ENCODE peak calls at places on chromosomes 11 and 22, in seven cellular contexts. K, E, Q, R, P, U and Z are unnamed samples. For H3K27me3, the result is how much of the 10 kb centered on the place peaks cover.

GRCh38 chr11:118953265-118953664 is 2.8 kb upstream of the UPK2 start:
- DNase-seq in K (peak), E (peak), Q (peak), R (no peak), P (no peak), U (no peak), Z (no peak)

GRCh38 chr11:84384637-84385227 is 1098.6 kb upstream of the CCDC90B start:
- DNase-seq in K (peak), E (peak), Q (peak), R (peak), P (no peak), U (peak), Z (no peak)

GRCh38 chr11:69658606-69659450 is 16.3 kb downstream of the LTO1 start:
- DNase-seq in K (peak), E (no peak), Q (no peak), R (no peak), P (no peak), U (no peak), Z (no peak)

GRCh38 chr11:133906746-133907145 is 50.0 kb downstream of the IGSF9B start:
- DNase-seq in K (no peak), E (no peak), Q (no peak), R (no peak), P (no peak), U (no peak), Z (no peak)

GRCh38 chr11:128174465-128175101 is 412.8 kb downstream of the ETS1 start:
- DNase-seq in K (peak), E (no peak), Q (peak), R (no peak), P (no peak), U (no peak), Z (peak)

GRCh38 chr22:48975252-48975780 is 852.4 kb downstream of the BRD1 start:
- DNase-seq in K (peak), E (no peak), Q (no peak), R (no peak), P (no peak), U (no peak), Z (no peak)

GRCh38 chr11:86523738-86524602 is 148.4 kb downstream of the ME3 start:
- DNase-seq in K (peak), E (no peak), Q (peak), R (peak), P (no peak), U (peak), Z (peak)

GRCh38 chr11:57834852-57835251 is 73.2 kb downstream of the CTNND1 start:
- DNase-seq in K (no peak), E (no peak), Q (no peak), R (no peak), P (no peak), U (no peak), Z (no peak)

GRCh38 chr22:47247609-47248240 is 485.3 kb downstream of the TBC1D22A start:
- DNase-seq in K (no peak), E (no peak), Q (no peak), R (no peak), P (no peak), U (no peak), Z (no peak)

GRCh38 chr22:47248925-47249324 is 486.5 kb downstream of the TBC1D22A start:
- DNase-seq in K (no peak), E (no peak), Q (no peak), R (no peak), P (no peak), U (no peak), Z (no peak)

GRCh38 chr22:47249370-47249928 is 487.0 kb downstream of the TBC1D22A start:
- DNase-seq in K (no peak), E (no peak), Q (no peak), R (no peak), P (no peak), U (no peak), Z (no peak)

GRCh38 chr22:47250995-47251765 is 488.7 kb downstream of the TBC1D22A start:
- DNase-seq in K (no peak), E (no peak), Q (no peak), R (no peak), P (no peak), U (no peak), Z (no peak)

DNA sequence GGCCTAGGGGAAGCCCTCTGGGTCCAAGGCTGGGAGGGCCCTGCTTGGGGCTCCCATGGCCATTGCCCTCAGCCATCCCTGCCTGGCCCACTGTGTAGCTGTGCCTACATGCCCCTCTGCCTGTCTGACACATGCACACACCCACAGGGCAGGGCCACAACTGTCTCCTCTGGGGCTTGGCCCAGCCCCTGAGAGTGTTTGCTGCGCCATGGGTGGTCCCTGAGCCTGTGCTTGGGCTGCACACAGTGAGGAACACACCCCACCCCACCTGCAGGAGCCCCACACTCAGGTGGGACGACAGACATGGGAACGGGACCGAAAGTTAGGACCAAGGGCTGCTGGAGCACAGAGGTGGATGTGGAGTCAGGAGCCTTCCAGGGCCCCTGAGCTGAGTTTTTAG is 489.5 kb downstream of the TBC1D22A start:
- DNase-seq in K (no peak), E (no peak), Q (no peak), R (no peak), P (no peak), U (no peak), Z (no peak)
- H3K27me3 ChIP-seq in K (under half), E (under half), Q (under half), R (under half), P (under half), U (under half), Z (under half)

GRCh38 chr11:11016123-11016522 is 158.3 kb upstream of the ZBED5 start:
- DNase-seq in K (no peak), E (no peak), Q (peak), R (no peak), P (no peak), U (no peak), Z (no peak)

GRCh38 chr11:11011617-11012016 is 153.8 kb upstream of the ZBED5 start:
- DNase-seq in K (no peak), E (no peak), Q (no peak), R (no peak), P (no peak), U (no peak), Z (no peak)

DNA sequence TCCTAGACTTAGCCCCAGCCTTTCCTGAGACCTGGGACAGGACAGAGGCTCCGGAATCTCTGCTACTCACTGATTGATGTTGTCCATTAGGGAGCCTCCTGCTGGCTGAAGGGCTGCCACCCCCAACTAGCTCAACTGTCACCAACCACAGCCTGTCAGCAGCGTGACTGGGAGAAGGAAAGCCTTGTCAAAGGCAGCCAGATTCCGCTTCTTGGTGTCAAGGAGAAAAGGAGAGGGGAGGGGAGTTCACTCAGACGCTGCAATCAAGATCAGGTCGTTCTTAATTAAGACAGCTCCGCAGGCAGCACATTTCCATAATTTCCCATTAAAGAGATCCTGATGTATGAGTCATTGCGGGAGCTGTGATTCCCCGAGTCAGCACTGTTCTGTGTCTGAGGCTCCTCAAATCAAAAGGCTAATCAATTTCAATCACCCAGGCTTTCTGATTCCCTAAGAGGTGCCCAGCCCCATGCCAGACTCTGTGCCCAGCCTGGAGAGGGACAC is 152.8 kb upstream of the ZBED5 start:
- DNase-seq in K (peak), E (peak), Q (peak), R (peak), P (no peak), U (peak), Z (no peak)
- TF ChIP-seq CTCF in K (peak), E (no peak), Q (peak), R (peak), P (no peak), U (no peak), Z (peak)

DNA sequence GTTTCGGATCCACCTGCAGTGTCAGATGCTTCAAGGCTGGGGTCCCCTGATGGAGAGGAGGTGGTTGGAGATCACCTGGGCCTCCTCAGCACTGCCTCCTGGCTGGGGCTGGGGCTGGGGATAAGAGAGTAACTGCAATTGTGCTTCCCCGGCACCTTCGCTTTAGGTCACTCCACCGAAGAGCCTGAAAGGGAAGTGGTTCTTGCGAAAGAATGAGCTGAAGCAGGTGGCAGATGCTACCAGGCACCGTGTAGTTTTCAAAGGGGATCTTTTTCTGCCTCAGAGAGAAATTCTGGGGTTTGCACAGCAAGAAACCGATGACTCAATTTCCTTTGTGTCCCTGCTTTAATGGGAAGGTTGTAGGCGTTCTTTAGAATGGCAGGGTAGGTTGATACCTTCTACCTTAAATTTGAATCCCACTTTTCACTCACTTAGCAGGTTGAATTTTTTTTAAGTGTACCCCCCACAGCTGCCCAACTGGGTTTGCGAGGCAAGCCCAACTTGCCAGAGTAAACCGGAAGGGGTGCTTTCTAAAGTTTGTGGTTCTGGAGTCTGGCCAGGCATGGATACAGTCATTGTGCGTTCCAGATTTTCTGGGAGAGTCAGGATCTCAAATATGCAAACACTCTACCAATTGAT is 5.3 kb downstream of the CD44 start:
- DNase-seq in K (peak), E (no peak), Q (peak), R (peak), P (peak), U (peak), Z (no peak)
- H3K4me3 ChIP-seq in K (no peak), E (no peak), Q (peak), R (peak), P (peak), U (no peak), Z (no peak)

DNA sequence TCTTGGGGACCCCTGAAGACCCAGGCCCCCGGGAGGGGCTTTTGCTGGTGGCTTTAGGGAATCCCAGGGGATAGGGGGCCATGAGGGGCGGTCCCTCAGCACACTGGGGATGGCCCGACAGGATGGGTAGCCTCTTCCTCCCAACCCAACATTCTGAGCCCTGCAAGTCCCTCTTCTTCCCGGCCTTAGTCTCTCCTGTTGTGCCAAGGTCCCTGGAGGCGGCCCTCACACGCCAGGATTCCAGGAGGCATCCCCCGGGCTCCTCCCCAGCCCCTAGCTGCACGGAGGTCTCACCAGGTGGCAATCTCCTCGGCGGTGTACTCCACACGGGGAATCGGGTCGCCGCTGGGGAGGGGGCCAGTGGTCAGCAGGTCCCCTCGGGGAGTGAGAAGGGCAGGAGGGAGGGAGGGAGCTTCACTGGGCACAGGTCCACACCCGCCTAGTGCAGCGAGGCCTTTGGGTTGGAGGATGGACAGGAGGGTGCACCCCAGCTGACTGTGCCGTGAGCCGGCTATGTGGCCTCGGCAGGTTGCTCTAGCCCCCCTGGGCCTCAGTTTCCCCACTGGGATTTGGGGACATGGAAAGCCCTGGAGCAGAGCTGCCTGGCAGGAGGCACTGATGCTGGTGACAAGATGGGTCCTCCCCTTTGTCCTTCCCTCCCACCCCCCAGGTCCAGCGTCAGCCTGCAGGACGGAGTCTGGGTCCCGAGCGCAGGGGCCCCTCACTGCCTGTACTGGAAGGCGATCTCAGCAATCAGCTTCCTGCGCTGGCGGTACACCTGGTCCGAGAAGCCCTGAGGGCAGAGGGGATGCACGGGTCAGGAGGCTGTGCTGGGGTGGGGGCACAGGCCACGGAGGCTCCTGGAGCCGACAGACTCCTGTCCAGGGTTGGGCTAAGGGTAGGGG is 4.2 kb downstream of the TH start:
- DNase-seq in K (no peak), E (no peak), Q (no peak), R (no peak), P (no peak), U (no peak), Z (no peak)
- H3K27me3 ChIP-seq in K (under half), E (under half), Q (under half), R (under half), P (under half), U (under half), Z (under half)

GRCh38 chr11:71530602-71531001 is 3.5 kb downstream of the KRTAP5-7 start:
- DNase-seq in K (no peak), E (no peak), Q (no peak), R (no peak), P (no peak), U (no peak), Z (no peak)
- TF ChIP-seq CTCF in K (no peak), E (no peak), Q (no peak), R (no peak), P (no peak), U (no peak), Z (no peak)

GRCh38 chr22:39997421-39997820 is 2.7 kb downstream of the FAM83F start:
- DNase-seq in K (no peak), E (no peak), Q (no peak), R (no peak), P (no peak), U (no peak), Z (no peak)

GRCh38 chr22:39995346-39996252 is 845 bp downstream of the FAM83F start:
- DNase-seq in K (no peak), E (peak), Q (no peak), R (no peak), P (no peak), U (peak), Z (no peak)

GRCh38 chr22:39994566-39995345 is at the start of gene FAM83F:
- DNase-seq in K (no peak), E (peak), Q (no peak), R (peak), P (no peak), U (peak), Z (no peak)

GRCh38 chr22:39997939-39998726 is 3.4 kb downstream of the FAM83F start:
- DNase-seq in K (no peak), E (peak), Q (no peak), R (peak), P (no peak), U (peak), Z (no peak)

DNA sequence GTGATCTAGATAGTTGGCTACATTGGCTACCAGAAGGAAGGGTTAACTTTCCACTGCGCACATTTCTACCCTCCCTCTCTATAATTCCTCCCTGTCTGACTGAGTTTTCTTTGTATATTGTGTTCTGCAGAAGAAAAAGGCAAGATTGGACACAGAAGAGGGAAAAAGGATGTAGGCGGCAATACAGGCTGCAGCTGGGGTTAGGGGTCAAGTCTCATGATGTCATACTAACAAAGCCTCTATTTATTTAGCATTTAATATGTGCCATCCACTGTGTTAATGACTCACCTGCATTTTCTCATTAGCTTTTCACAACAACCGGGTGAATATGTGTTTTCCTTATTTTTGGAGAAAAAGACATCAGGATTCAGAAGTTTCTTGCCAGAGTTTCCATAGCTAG is 2.0 kb downstream of the FAM83F start:
- DNase-seq in K (no peak), E (no peak), Q (no peak), R (no peak), P (no peak), U (no peak), Z (no peak)
- H3K4me3 ChIP-seq in K (no peak), E (no peak), Q (no peak), R (no peak), P (no peak), U (peak), Z (no peak)

GRCh38 chr22:22523494-22523893 is 3.4 kb upstream of the ZNF280A start:
- DNase-seq in K (no peak), E (no peak), Q (no peak), R (no peak), P (no peak), U (no peak), Z (no peak)

GRCh38 chr22:22521631-22522030 is 1.6 kb upstream of the ZNF280A start:
- DNase-seq in K (no peak), E (no peak), Q (no peak), R (no peak), P (no peak), U (no peak), Z (no peak)

GRCh38 chr22:22528780-22529179 is 8.7 kb upstream of the ZNF280A start:
- DNase-seq in K (no peak), E (no peak), Q (no peak), R (no peak), P (no peak), U (no peak), Z (no peak)

GRCh38 chr22:22527312-22527711 is 7.2 kb upstream of the ZNF280A start:
- DNase-seq in K (no peak), E (no peak), Q (no peak), R (no peak), P (no peak), U (no peak), Z (no peak)

DNA sequence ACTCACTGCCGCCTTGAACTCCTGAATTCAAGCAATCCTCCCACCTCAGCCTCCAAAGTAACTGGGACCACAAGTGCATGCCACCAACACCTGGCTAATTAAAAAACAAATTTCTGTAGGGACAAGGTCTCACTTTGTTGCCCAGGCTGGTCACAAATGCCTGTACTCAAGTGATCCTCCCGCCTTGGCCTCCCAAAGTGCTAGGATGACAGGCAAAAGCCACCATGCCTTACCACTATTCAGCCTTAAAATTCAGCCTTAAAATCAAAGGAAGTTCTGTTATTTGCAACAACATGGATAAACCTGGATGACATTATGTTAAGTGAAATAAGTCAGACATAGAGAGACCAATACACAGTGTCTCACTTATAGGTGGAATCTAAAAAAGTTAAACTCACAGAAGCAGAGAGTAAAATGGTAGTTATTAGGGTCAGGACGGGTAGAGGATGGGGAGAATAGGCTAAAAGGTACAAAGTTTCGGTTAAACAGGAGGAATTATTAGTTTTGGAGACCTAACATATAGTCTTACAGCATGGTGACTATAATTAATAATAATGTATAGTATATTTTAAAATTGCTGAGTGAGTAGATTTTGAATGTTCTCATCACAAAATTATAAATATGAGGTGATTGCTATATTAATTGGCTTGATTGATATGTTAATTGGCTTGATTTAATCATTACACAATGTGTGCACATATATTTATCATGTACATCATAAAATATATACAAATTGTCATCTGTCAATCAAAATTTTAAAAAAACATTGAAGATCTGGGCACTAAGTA is 6.2 kb upstream of the ZNF280A start:
- DNase-seq in K (no peak), E (no peak), Q (no peak), R (no peak), P (no peak), U (no peak), Z (no peak)
- H3K27me3 ChIP-seq in K (under half), E (under half), Q (under half), R (under half), P (under half), U (under half), Z (under half)

GRCh38 chr11:24078056-24078455 is 418.8 kb upstream of the LUZP2 start:
- DNase-seq in K (no peak), E (no peak), Q (peak), R (no peak), P (no peak), U (no peak), Z (no peak)
- TF ChIP-seq CTCF in K (no peak), E (no peak), Q (no peak), R (no peak), P (no peak), U (no peak), Z (no peak)

DNA sequence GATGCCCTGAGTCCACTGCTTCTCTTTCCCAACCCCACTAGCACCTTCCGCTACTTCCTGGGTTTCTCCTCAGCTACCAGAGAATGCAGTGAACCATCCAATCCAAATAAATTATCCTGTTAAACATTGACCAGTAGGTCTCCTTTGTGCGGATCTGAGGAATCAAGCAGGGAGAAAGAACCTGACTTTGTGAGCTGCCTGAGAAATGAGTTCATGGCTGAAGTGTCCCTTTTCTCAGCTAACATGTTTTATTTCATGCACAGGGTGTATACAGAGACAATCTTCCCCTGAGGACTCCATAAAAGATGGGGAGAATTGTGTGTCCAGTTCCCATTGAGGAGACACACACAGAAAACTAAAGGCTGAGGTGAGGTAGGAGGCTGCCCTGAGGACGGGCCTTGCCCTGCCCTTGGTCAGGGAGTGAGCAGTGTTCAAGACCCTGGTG is 63.0 kb upstream of the VPREB1 start:
- DNase-seq in K (no peak), E (no peak), Q (no peak), R (no peak), P (no peak), U (no peak), Z (no peak)
- H3K4me3 ChIP-seq in K (no peak), E (no peak), Q (no peak), R (no peak), P (no peak), U (no peak), Z (no peak)